ENCODE peak calls at places on chromosomes 4 and X, in five cellular contexts. K is colonic mucosa, Q is prostate gland, C is choroid plexus epithelial cell, M is upper lobe of left lung. G is an unnamed sample.

GRCh38 chr4:179097741-179098140 is 1655.5 kb upstream of the AGA start:
- DNase-seq in K (no peak), Q (no peak), C (no peak), M (no peak), G (no peak)

GRCh38 chr4:102562995-102563394 is 61.8 kb downstream of the NFKB1 start:
- DNase-seq in K (no peak), Q (no peak), C (peak), M (no peak), G (no peak)

GRCh38 chrX:109697855-109698254 is 35.2 kb downstream of the ACSL4 start:
- DNase-seq in K (no peak), Q (no peak), C (no peak), M (no peak), G (no peak)

GRCh38 chr4:153705743-153706468 is 21.8 kb downstream of the TLR2 start:
- DNase-seq in K (no peak), Q (no peak), C (no peak), M (no peak), G (no peak)

GRCh38 chr4:98802673-98803286 is 126.2 kb downstream of the EIF4E start:
- DNase-seq in K (no peak), Q (no peak), C (no peak), M (no peak), G (no peak)

GRCh38 chr4:95290702-95291101 is 258.1 kb downstream of the UNC5C start:
- DNase-seq in K (no peak), Q (no peak), C (peak), M (no peak), G (no peak)

GRCh38 chr4:15636818-15637217 is 18.3 kb downstream of the FBXL5 start:
- DNase-seq in K (no peak), Q (no peak), C (no peak), M (no peak), G (no peak)

GRCh38 chr4:144709159-144709558 is 63.2 kb downstream of the HHIP start:
- DNase-seq in K (no peak), Q (no peak), C (peak), M (no peak), G (peak)

GRCh38 chr4:140595065-140595464 is 26.3 kb upstream of the UCP1 start:
- DNase-seq in K (peak), Q (peak), C (peak), M (no peak), G (no peak)

GRCh38 chr4:123986268-123986798 is 589.7 kb downstream of the SPRY1 start:
- DNase-seq in K (peak), Q (no peak), C (peak), M (no peak), G (peak)

GRCh38 chrX:112819013-112819635 is 21.5 kb downstream of the AMOT start:
- DNase-seq in K (no peak), Q (no peak), C (peak), M (no peak), G (peak)

GRCh38 chrX:42755820-42756219 is 22.1 kb downstream of the PPP1R2C start:
- DNase-seq in K (no peak), Q (no peak), C (peak), M (peak), G (peak)

GRCh38 chrX:42751573-42751972 is 26.4 kb downstream of the PPP1R2C start:
- DNase-seq in K (no peak), Q (no peak), C (no peak), M (no peak), G (peak)

GRCh38 chrX:42754129-42754528 is 23.8 kb downstream of the PPP1R2C start:
- DNase-seq in K (no peak), Q (no peak), C (no peak), M (no peak), G (no peak)

GRCh38 chrX:42754582-42754981 is 23.4 kb downstream of the PPP1R2C start:
- DNase-seq in K (no peak), Q (no peak), C (no peak), M (no peak), G (no peak)

GRCh38 chrX:42752730-42753129 is 25.2 kb downstream of the PPP1R2C start:
- DNase-seq in K (no peak), Q (no peak), C (no peak), M (no peak), G (no peak)
- H3K4me3 ChIP-seq in K (no peak), Q (no peak), C (no peak), M (no peak), G (no peak)

GRCh38 chr4:40719008-40719623 is 30.6 kb upstream of the NSUN7 start:
- DNase-seq in K (peak), Q (peak), C (peak), M (peak), G (peak)

GRCh38 chr4:40720351-40720750 is 29.4 kb upstream of the NSUN7 start:
- DNase-seq in K (no peak), Q (no peak), C (no peak), M (no peak), G (no peak)

GRCh38 chr4:40720931-40721330 is 28.8 kb upstream of the NSUN7 start:
- DNase-seq in K (no peak), Q (no peak), C (no peak), M (no peak), G (no peak)

GRCh38 chr4:40721730-40722171 is 28.0 kb upstream of the NSUN7 start:
- DNase-seq in K (no peak), Q (no peak), C (peak), M (no peak), G (no peak)

GRCh38 chr4:40718571-40718970 is 31.2 kb upstream of the NSUN7 start:
- DNase-seq in K (peak), Q (peak), C (no peak), M (peak), G (no peak)
- H3K4me3 ChIP-seq in K (no peak), Q (no peak), C (no peak), M (no peak), G (no peak)

GRCh38 chr4:6907658-6908191 is 1.9 kb upstream of the TBC1D14 start:
- DNase-seq in K (peak), Q (peak), C (peak), M (peak), G (no peak)
- H3K4me3 ChIP-seq in K (no peak), Q (no peak), C (no peak), M (no peak), G (no peak)

GRCh38 chr4:87521757-87522374 is 7.3 kb downstream of the SPARCL1 start:
- DNase-seq in K (no peak), Q (peak), C (peak), M (no peak), G (peak)
- H3K4me3 ChIP-seq in K (no peak), Q (no peak), C (no peak), M (no peak), G (no peak)

G was measured in skeletal muscle cell.